ENCODE peak calls at places on chromosomes 5 and 9, in four cellular contexts. O, N, L and Y are unnamed samples.

GRCh38 chr5:14871084-14871572 is 450 bp downstream of the ANKH start:
- DNase-seq in N (no peak), O (no peak), L (no peak), Y (no peak)

GRCh38 chr5:143002459-143003327 is 232.5 kb downstream of the ARHGAP26 start:
- DNase-seq in L (peak; percentile 96), O (peak; percentile 45), N (peak; percentile 30), Y (peak; percentile 56)

GRCh38 chr5:112604741-112605390 is 132.8 kb upstream of the APC start:
- DNase-seq in O (no peak), N (no peak), L (no peak), Y (peak; percentile 3)

GRCh38 chr9:33620738-33621439 is 96.8 kb downstream of the ANKRD18B start:
- DNase-seq in L (peak; percentile 68), N (peak; percentile 93), O (peak; percentile 99), Y (peak; percentile 99)

GRCh38 chr9:35828716-35829083 is at the start of gene FAM221B:
- DNase-seq in O (no peak), L (no peak), N (no peak), Y (peak; percentile 5)

GRCh38 chr9:27413507-27414214 is 110.4 kb upstream of the IFNK start:
- DNase-seq in O (peak; percentile 52), N (peak; percentile 49), L (peak; percentile 45), Y (no peak)

GRCh38 chr9:394347-395052 is 179.8 kb downstream of the DOCK8 start:
- DNase-seq in L (no peak), O (no peak), N (no peak), Y (no peak)

GRCh38 chr5:11319851-11320580 is 559.0 kb upstream of the DAP start:
- DNase-seq in O (peak; percentile 14), N (peak; percentile 34), L (peak; percentile 1), Y (peak; percentile 39)

GRCh38 chr5:58849995-58850667 is 267.3 kb downstream of the RAB3C start:
- DNase-seq in N (peak; percentile 53), O (peak; percentile 23), L (peak; percentile 57), Y (peak; percentile 45)

GRCh38 chr9:106916491-106917235 is 53.7 kb downstream of the ZNF462 start:
- DNase-seq in N (peak; percentile 97), O (peak; percentile 94), L (peak; percentile 63), Y (peak; percentile 93)

GRCh38 chr5:137190441-137190840 is 308.7 kb downstream of the SPOCK1 start:
- DNase-seq in O (peak; percentile 31), L (no peak), N (no peak), Y (peak; percentile 28)

GRCh38 chr5:50699737-50700136 is 33.3 kb downstream of the PARP8 start:
- DNase-seq in N (peak; percentile 16), O (peak; percentile 57), L (no peak), Y (peak; percentile 71)

GRCh38 chr5:136032564-136032963 is 3.8 kb downstream of the TGFBI start:
- DNase-seq in O (peak; percentile 54), L (peak; percentile 66), N (peak; percentile 82), Y (peak; percentile 89)

GRCh38 chr9:94993141-94993820 is 266.8 kb downstream of the AOPEP start:
- DNase-seq in O (no peak), L (no peak), N (no peak), Y (no peak)

GRCh38 chr9:105114956-105115728 is 129.3 kb upstream of the SLC44A1 start:
- DNase-seq in L (peak; percentile 37), O (no peak), N (no peak), Y (no peak)

GRCh38 chr5:148043705-148044104 is 20.1 kb upstream of the SPINK5 start:
- DNase-seq in L (no peak), N (no peak), O (peak; percentile 15), Y (peak; percentile 34)

GRCh38 chr9:108779506-108779905 is 76.3 kb downstream of the ACTL7B start:
- DNase-seq in N (no peak), L (no peak), O (no peak), Y (no peak)

GRCh38 chr9:105296889-105297288 is 52.4 kb downstream of the SLC44A1 start:
- DNase-seq in O (peak; percentile 93), N (peak; percentile 82), L (peak; percentile 85), Y (peak; percentile 95)

GRCh38 chr5:156991714-156992113 is 28.7 kb upstream of the TIMD4 start:
- DNase-seq in L (no peak), O (no peak), N (no peak), Y (no peak)

GRCh38 chr5:149005077-149005892 is 57.6 kb downstream of the SH3TC2 start:
- DNase-seq in O (no peak), N (no peak), L (peak; percentile 52), Y (peak; percentile 47)

GRCh38 chr9:109012009-109012875 is 1.1 kb downstream of the CTNNAL1 start:
- DNase-seq in L (peak; percentile 90), N (peak; percentile 97), O (peak; percentile 99), Y (peak; percentile 98)

GRCh38 chr9:575139-575538 is 266.4 kb upstream of the DMRT1 start:
- DNase-seq in N (no peak), O (no peak), L (no peak), Y (no peak)

GRCh38 chr5:33702867-33703266 is 188.9 kb downstream of the ADAMTS12 start:
- DNase-seq in N (no peak), L (no peak), O (no peak), Y (no peak)

GRCh38 chr9:85960688-85961093 is 19.7 kb downstream of the NAA35 start:
- DNase-seq in O (no peak), L (peak; percentile 38), N (no peak), Y (peak; percentile 30)

GRCh38 chr9:28056006-28056405 is 482.7 kb upstream of the C9orf72 start:
- DNase-seq in N (no peak), O (no peak), L (no peak), Y (no peak)

GRCh38 chr9:113999256-114000062 is 78.6 kb downstream of the AMBP start:
- DNase-seq in L (no peak), N (no peak), O (peak; percentile 13), Y (no peak)

GRCh38 chr9:20623021-20623747 is 885 bp upstream of the MLLT3 start:
- DNase-seq in L (no peak), O (peak; percentile 57), N (peak; percentile 34), Y (peak; percentile 52)

GRCh38 chr5:5589146-5589826 is 166.8 kb downstream of the ICE1 start:
- DNase-seq in N (no peak), O (no peak), L (no peak), Y (no peak)

GRCh38 chr9:109312783-109313182 is 8.1 kb downstream of the EPB41L4B start:
- DNase-seq in N (no peak), L (no peak), O (no peak), Y (no peak)

GRCh38 chr9:33446507-33447403 is 638 bp downstream of the AQP3 start:
- DNase-seq in O (peak; percentile 44), L (peak; percentile 52), N (peak; percentile 78), Y (peak; percentile 70)

GRCh38 chr9:107488400-107489143 is 997 bp downstream of the KLF4 start:
- DNase-seq in O (peak; percentile 65), L (peak; percentile 79), N (peak; percentile 69), Y (peak; percentile 71)

GRCh38 chr9:129617167-129617566 is 3.7 kb downstream of the C9orf50 start:
- DNase-seq in O (peak; percentile 83), L (peak; percentile 61), N (peak; percentile 58), Y (peak; percentile 83)

GRCh38 chr5:25301836-25302235 is 657.1 kb upstream of the CDH10 start:
- DNase-seq in N (no peak), O (no peak), L (no peak), Y (no peak)

GRCh38 chr9:136722093-136722968 is 10.0 kb downstream of the DIPK1B start:
- DNase-seq in O (no peak), N (no peak), L (no peak), Y (no peak)

GRCh38 chr9:125513634-125514413 is 193.2 kb downstream of the MAPKAP1 start:
- DNase-seq in N (peak; percentile 99), O (peak; percentile 87), L (peak; percentile 74), Y (peak; percentile 90)

GRCh38 chr5:97172227-97172626 is 10.8 kb downstream of the RIOK2 start:
- DNase-seq in O (no peak), N (no peak), L (no peak), Y (peak; percentile 7)

GRCh38 chr5:176836811-176837706 is 26.7 kb downstream of the UNC5A start:
- DNase-seq in L (no peak), O (no peak), N (no peak), Y (no peak)

GRCh38 chr9:27333241-27334052 is 36.5 kb upstream of the EQTN start:
- DNase-seq in L (peak; percentile 83), N (peak; percentile 68), O (peak; percentile 63), Y (peak; percentile 78)

GRCh38 chr5:65863747-65864146 is 62.6 kb upstream of the ERBIN start:
- DNase-seq in O (no peak), L (no peak), N (no peak), Y (no peak)
- TF ChIP-seq CTCF in O (no peak), L (no peak), N (no peak), Y (no peak)

GRCh38 chr9:93422987-93423386 is 28.5 kb upstream of the FAM120A start:
- DNase-seq in N (no peak), L (peak; percentile 19), O (no peak), Y (no peak)

GRCh38 chr9:93432964-93433363 is 18.5 kb upstream of the FAM120A start:
- DNase-seq in L (no peak), N (no peak), O (no peak), Y (no peak)

GRCh38 chr9:93431498-93432105 is 19.9 kb upstream of the FAM120A start:
- DNase-seq in L (no peak), N (no peak), O (no peak), Y (no peak)

GRCh38 chr9:93427655-93428379 is 23.7 kb upstream of the FAM120A start:
- DNase-seq in L (no peak), O (no peak), N (no peak), Y (no peak)
- TF ChIP-seq CTCF in L (no peak), O (peak; percentile 29), N (no peak), Y (no peak)

GRCh38 chr9:2087500-2088313 is 72.6 kb downstream of the SMARCA2 start:
- DNase-seq in O (peak; percentile 45), N (peak; percentile 30), L (peak; percentile 64), Y (peak; percentile 61)
- TF ChIP-seq CTCF in O (peak; percentile 76), N (peak; percentile 51), L (peak; percentile 58), Y (peak; percentile 72)

GRCh38 chr5:111469905-111470304 is 42.4 kb downstream of the STARD4 start:
- DNase-seq in N (no peak), O (no peak), L (peak; percentile 17), Y (no peak)
- TF ChIP-seq CTCF in N (no peak), O (peak; percentile 58), L (peak; percentile 39), Y (no peak)

GRCh38 chr5:9919306-9920030 is 289.3 kb upstream of the TAS2R1 start:
- DNase-seq in O (no peak), N (no peak), L (no peak), Y (no peak)

GRCh38 chr5:9924614-9925013 is 294.5 kb upstream of the TAS2R1 start:
- DNase-seq in L (peak; percentile 96), N (peak; percentile 79), O (peak; percentile 99), Y (peak; percentile 98)

GRCh38 chr5:9922719-9923118 is 292.6 kb upstream of the TAS2R1 start:
- DNase-seq in N (no peak), L (no peak), O (no peak), Y (no peak)

DNA sequence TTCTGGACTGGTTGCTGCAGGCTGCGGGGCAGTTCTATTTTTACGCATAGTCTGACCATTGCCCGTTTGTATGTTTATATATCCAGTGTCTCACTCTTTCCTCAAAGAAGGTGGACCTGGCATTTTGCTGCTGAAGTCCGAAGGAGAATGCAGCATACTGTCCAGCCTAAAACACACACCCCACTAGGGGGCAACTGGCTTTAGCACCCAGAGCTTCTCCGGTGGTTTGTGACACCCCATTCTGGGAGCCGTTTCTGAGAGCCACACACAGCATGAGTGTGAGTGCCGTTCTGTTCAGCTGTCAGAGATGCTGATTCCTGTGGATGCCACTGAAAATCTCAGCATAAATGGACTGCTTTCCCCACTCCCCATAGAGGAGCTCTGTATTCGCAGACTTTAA is 290.5 kb upstream of the TAS2R1 start:
- DNase-seq in L (no peak), O (no peak), N (no peak), Y (no peak)
- TF ChIP-seq CTCF in L (no peak), O (no peak), N (no peak), Y (no peak)

GRCh38 chr5:116237917-116238502 is 153.2 kb downstream of the COMMD10 start:
- DNase-seq in L (no peak), O (no peak), N (no peak), Y (peak; percentile 14)
- TF ChIP-seq CTCF in L (peak; percentile 23), O (peak; percentile 43), N (no peak), Y (peak; percentile 47)